ENCODE peak calls at places on chromosomes 12 and 14, in five cellular contexts. L, S, R, A and W are unnamed samples.
A peak's percentile ranks its signal among the peaks of the same experiment; 100 is the strongest.

GRCh38 chr12:89525002-89525823 is 617 bp upstream of the GALNT4 start:
- DNase-seq in L (peak; percentile 61), R (peak; percentile 26), S (peak; percentile 44), A (peak; percentile 49), W (peak; percentile 47)

GRCh38 chr12:82407481-82407880 is 49.2 kb downstream of the METTL25 start:
- DNase-seq in L (no peak), A (no peak), R (no peak), S (no peak), W (no peak)

GRCh38 chr12:21818627-21819026 is 44.1 kb upstream of the KCNJ8 start:
- DNase-seq in L (no peak), S (peak; percentile 73), R (no peak), A (no peak), W (no peak)

GRCh38 chr12:47095446-47096236 is 15.9 kb upstream of the AMIGO2 start:
- DNase-seq in A (no peak), S (peak; percentile 88), L (no peak), R (no peak), W (no peak)

GRCh38 chr14:70962935-70963334 is 55.7 kb downstream of the PCNX1 start:
- DNase-seq in A (no peak), L (no peak), R (no peak), S (no peak), W (no peak)

GRCh38 chr12:132309162-132310086 is 20.0 kb downstream of the GALNT9 start:
- DNase-seq in R (no peak), L (no peak), S (no peak), A (no peak), W (no peak)

GRCh38 chr14:45743884-45744283 is 490.9 kb upstream of the MIS18BP1 start:
- DNase-seq in L (no peak), R (no peak), A (no peak), S (no peak), W (no peak)

GRCh38 chr14:24149302-24149969 is 2.1 kb downstream of the RNF31 start:
- DNase-seq in A (no peak), R (no peak), L (no peak), S (no peak), W (no peak)

GRCh38 chr12:104493504-104493903 is 36.8 kb downstream of the CHST11 start:
- DNase-seq in A (no peak), L (no peak), R (no peak), S (no peak), W (no peak)